ENCODE peak calls at places on chromosomes 7 and 10, in ten cellular contexts. L, Z, C, U, D, Q, S, Y, H and F are unnamed samples. For H3K4me1, the result is how much of the 10 kb centered on the place peaks cover.

GRCh38 chr7:64999165-65000004 is 7.1 kb downstream of the ERV3-1 start:
- DNase-seq in H (peak), D (no peak), U (no peak), Z (no peak), Q (no peak), Y (peak), C (no peak), S (no peak), L (peak), F (peak)

GRCh38 chr7:45978731-45979211 is 57.7 kb upstream of the IGFBP3 start:
- DNase-seq in D (no peak), Z (no peak), Y (no peak), C (no peak), L (no peak), Q (no peak), H (no peak), S (no peak), U (no peak), F (no peak)

GRCh38 chr7:134936893-134937520 is 49.3 kb upstream of the AGBL3 start:
- DNase-seq in S (no peak), Q (no peak), L (no peak), U (no peak), Y (no peak), Z (peak), H (no peak), C (no peak), D (peak), F (no peak)

GRCh38 chr7:78038465-78039080 is 240.0 kb downstream of the PHTF2 start:
- DNase-seq in H (no peak), Z (no peak), D (no peak), Q (no peak), C (no peak), U (no peak), Y (no peak), S (no peak), L (no peak), F (no peak)

GRCh38 chr7:46852795-46853194 is 729.1 kb downstream of the TNS3 start:
- DNase-seq in Y (no peak), S (no peak), H (no peak), L (no peak), C (no peak), Q (no peak), D (no peak), Z (no peak), U (no peak), F (no peak)

GRCh38 chr7:94389381-94389780 is 5.3 kb upstream of the COL1A2 start:
- DNase-seq in H (no peak), Z (no peak), U (no peak), D (no peak), Y (no peak), Q (no peak), L (no peak), S (no peak), C (no peak), F (no peak)

GRCh38 chr10:103667390-103667789 is 173.9 kb downstream of the NEURL1 start:
- DNase-seq in Q (no peak), U (no peak), D (no peak), C (peak), L (no peak), H (no peak), Z (peak), S (no peak), Y (no peak), F (peak)

GRCh38 chr10:85922363-85923129 is 444.0 kb downstream of the GRID1 start:
- DNase-seq in C (peak), Q (no peak), S (no peak), Z (no peak), U (no peak), H (no peak), L (no peak), D (no peak), Y (no peak), F (no peak)

GRCh38 chr7:37901890-37902524 is 14.6 kb downstream of the SFRP4 start:
- DNase-seq in C (no peak), Q (no peak), U (no peak), L (peak), Y (no peak), S (peak), H (no peak), D (no peak), Z (no peak), F (peak)

GRCh38 chr7:158648787-158649186 is 55.8 kb downstream of the NCAPG2 start:
- DNase-seq in S (no peak), Q (no peak), Z (no peak), U (no peak), D (no peak), C (no peak), L (peak), Y (no peak), H (no peak), F (no peak)

GRCh38 chr10:6778992-6779701 is 199.1 kb upstream of the PRKCQ start:
- DNase-seq in Y (no peak), Q (no peak), C (peak), Z (no peak), L (peak), H (peak), U (no peak), S (no peak), D (no peak), F (peak)

GRCh38 chr10:32141018-32141807 is 85.0 kb upstream of the KIF5B start:
- DNase-seq in L (no peak), Y (no peak), C (no peak), Z (no peak), U (no peak), S (no peak), D (no peak), Q (no peak), H (peak), F (no peak)

GRCh38 chr7:157293413-157293788 is 43.4 kb upstream of the DNAJB6 start:
- DNase-seq in H (no peak), D (no peak), C (no peak), L (no peak), Z (no peak), Y (no peak), S (no peak), Q (no peak), U (no peak), F (no peak)

GRCh38 chr7:75982306-75983064 is 11.9 kb downstream of the TMEM120A start:
- DNase-seq in Q (peak), Y (no peak), Z (no peak), C (peak), D (no peak), H (no peak), L (no peak), U (no peak), S (no peak), F (peak)

GRCh38 chr7:4830176-4830575 is 31.7 kb downstream of the PAPOLB start:
- DNase-seq in Z (peak), Y (peak), D (peak), H (peak), Q (peak), S (peak), U (peak), L (peak), C (peak), F (peak)

GRCh38 chr10:103739039-103739764 is 116.2 kb downstream of the SH3PXD2A start:
- DNase-seq in L (peak), H (no peak), Z (peak), U (no peak), C (peak), S (peak), Q (no peak), Y (no peak), D (peak), F (no peak)

GRCh38 chr10:13894412-13895093 is 307.8 kb downstream of the PRPF18 start:
- DNase-seq in Y (no peak), U (no peak), L (peak), S (no peak), D (no peak), Q (no peak), C (no peak), H (peak), Z (no peak), F (no peak)

GRCh38 chr10:88883443-88883799 is 3.4 kb downstream of the STAMBPL1 start:
- DNase-seq in H (no peak), C (no peak), L (no peak), U (peak), Q (no peak), Z (no peak), S (no peak), D (no peak), Y (no peak), F (no peak)

GRCh38 chr7:108307246-108307982 is 148.8 kb downstream of the NRCAM start:
- DNase-seq in Z (no peak), Q (peak), L (no peak), U (no peak), Y (no peak), C (no peak), D (no peak), H (no peak), S (no peak), F (no peak)
- H3K4me1 ChIP-seq in Z (under half), Q (under half), L (under half), U (under half), Y (under half), C (under half), D (under half), H (under half), S (under half), F (under half)

GRCh38 chr10:4217653-4218052 is 432.6 kb upstream of the KLF6 start:
- DNase-seq in Z (no peak), S (no peak), Q (no peak), Y (no peak), H (no peak), L (no peak), U (no peak), D (no peak), C (no peak), F (no peak)
- H3K4me3 ChIP-seq in Z (no peak), S (no peak), Q (no peak), Y (no peak), H (no peak), L (no peak), U (no peak), D (no peak), C (no peak), F (no peak)

GRCh38 chr10:51109821-51110533 is 35.7 kb downstream of the PRKG1 start:
- DNase-seq in S (no peak), Y (no peak), D (no peak), U (no peak), Z (no peak), L (peak), Q (no peak), C (no peak), H (peak), F (no peak)
- H3K27ac ChIP-seq in S (no peak), Y (no peak), D (no peak), U (no peak), Z (no peak), L (peak), Q (peak), C (no peak), H (no peak), F (no peak)

GRCh38 chr10:78776746-78777145 is 292.0 kb upstream of the ZMIZ1 start:
- DNase-seq in S (no peak), U (no peak), Y (no peak), D (no peak), Q (no peak), L (no peak), C (no peak), H (no peak), Z (no peak), F (no peak)

GRCh38 chr10:78777466-78778256 is 291.1 kb upstream of the ZMIZ1 start:
- DNase-seq in Z (no peak), D (no peak), C (peak), Q (peak), S (peak), Y (peak), U (no peak), L (no peak), H (no peak), F (no peak)

GRCh38 chr10:78774999-78775711 is 293.6 kb upstream of the ZMIZ1 start:
- DNase-seq in Z (no peak), L (no peak), U (no peak), H (no peak), Q (no peak), D (no peak), Y (no peak), S (peak), C (peak), F (no peak)

GRCh38 chr10:78774614-78774998 is 294.2 kb upstream of the ZMIZ1 start:
- DNase-seq in Q (no peak), H (no peak), D (no peak), C (no peak), L (no peak), Z (no peak), U (no peak), S (no peak), Y (peak), F (no peak)

DNA sequence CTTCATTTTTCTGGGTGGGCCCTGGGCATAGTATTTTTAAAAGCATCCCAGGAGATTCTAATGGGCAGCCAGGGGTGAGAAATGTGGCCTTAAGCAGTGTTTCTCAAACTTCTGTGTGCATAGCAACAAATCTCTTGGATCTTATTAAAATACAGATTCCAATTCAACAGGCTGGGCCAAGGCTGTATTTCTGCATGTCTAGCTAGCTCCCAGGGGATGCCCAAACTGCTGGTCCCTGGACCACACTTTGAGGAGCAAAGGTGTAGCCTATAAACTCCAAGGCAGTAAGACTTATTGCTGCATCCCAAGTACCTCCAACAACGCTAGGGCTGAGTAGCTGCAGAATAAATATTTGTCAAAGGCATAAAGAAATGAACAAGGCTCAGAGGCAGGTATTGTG is 292.9 kb upstream of the ZMIZ1 start:
- DNase-seq in Y (no peak), D (no peak), Z (no peak), S (no peak), C (no peak), L (no peak), H (no peak), Q (no peak), U (no peak), F (no peak)
- H3K4me1 ChIP-seq in Y (half or more), D (under half), Z (under half), S (under half), C (under half), L (under half), H (under half), Q (half or more), U (under half), F (under half)

DNA sequence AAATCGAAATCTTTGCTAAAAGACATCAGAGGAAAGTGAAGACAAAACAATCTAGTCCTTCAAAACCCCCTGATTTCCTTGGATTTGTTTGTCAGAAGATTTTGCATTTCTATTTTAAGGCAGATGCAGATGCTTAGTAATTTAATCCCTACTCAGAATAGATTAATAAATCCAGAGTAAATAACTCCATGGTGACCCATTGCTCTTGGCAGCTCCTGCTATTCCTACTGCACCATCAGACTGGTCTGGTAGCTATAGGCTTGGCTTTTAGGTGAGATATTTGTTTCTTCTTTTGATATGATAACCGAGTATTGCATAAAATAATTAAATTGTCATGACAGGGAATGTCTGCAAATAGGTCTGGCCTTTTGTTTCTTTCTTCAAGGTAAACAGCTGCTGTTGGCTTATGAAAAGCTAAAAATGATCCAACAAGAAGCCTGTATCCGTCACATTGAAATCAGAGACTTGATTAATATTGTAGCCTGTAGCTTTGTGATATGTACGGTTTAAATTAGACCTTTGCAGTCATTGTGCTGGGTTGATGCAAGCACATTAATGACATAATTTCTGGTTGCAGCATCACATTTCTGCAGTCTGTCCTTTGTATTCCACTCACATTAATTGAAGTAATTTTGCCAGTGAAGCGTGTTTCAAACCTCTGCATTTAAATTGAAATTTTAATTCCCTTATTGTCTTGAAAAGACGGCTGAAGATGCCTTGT is 40.7 kb downstream of the EXOC4 start:
- DNase-seq in C (no peak), L (no peak), Y (no peak), D (no peak), U (no peak), Z (no peak), H (no peak), Q (peak), S (no peak), F (no peak)
- H3K4me3 ChIP-seq in C (no peak), L (no peak), Y (no peak), D (no peak), U (no peak), Z (no peak), H (no peak), Q (no peak), S (no peak), F (no peak)

DNA sequence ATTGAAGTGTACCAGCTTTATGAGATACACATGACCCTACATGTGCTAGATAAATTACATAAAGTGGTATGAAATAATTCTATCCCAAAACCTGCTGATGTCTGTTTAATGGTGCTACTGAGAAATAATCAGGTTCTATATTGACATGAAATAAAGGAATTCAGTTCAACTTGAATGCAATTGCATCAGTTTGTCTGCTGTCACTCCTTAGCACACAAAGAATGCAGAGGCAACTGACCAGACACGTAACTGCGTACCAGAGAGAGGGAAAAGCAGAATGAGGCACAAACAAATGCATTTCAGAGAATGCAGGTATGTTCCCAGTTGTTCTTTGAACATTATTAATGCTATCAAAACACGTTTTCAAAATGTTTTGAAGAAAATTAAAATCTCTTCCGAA is 98.8 kb upstream of the AGR3 start:
- DNase-seq in Z (no peak), S (no peak), D (no peak), C (no peak), Y (no peak), L (no peak), Q (no peak), H (no peak), U (no peak), F (no peak)
- H3K27ac ChIP-seq in Z (no peak), S (no peak), D (no peak), C (no peak), Y (no peak), L (no peak), Q (no peak), H (no peak), U (no peak), F (no peak)

GRCh38 chr7:22386865-22387264 is 29.9 kb upstream of the RAPGEF5 start:
- DNase-seq in C (no peak), D (no peak), U (no peak), H (no peak), Z (no peak), L (no peak), S (no peak), Y (no peak), Q (no peak), F (no peak)
- H3K4me1 ChIP-seq in C (under half), D (under half), U (under half), H (under half), Z (under half), L (under half), S (under half), Y (under half), Q (under half), F (under half)